ENCODE peak calls at places on chromosomes 6 and 20, in five cellular contexts. L is OCI-LY7, E is brain microvascular endothelial cell, S is DND-41, M is adrenal gland. W is an unnamed sample.
A peak's percentile ranks its signal among the peaks of the same experiment; 100 is the strongest.

GRCh38 chr20:3563548-3564177 is 92.8 kb downstream of the ATRN start:
- DNase-seq in E (peak; percentile 58), L (peak; percentile 65), S (peak; percentile 31), M (no peak), W (peak; percentile 26)

GRCh38 chr6:46781478-46782378 is 11.5 kb upstream of the MEP1A start:
- DNase-seq in E (peak; percentile 70), S (peak; percentile 29), L (peak; percentile 72), M (peak; percentile 26), W (peak; percentile 12)

GRCh38 chr6:7137335-7138106 is 29.8 kb downstream of the RREB1 start:
- DNase-seq in E (peak; percentile 68), L (peak; percentile 30), S (peak; percentile 78), M (peak; percentile 68), W (peak; percentile 64)

GRCh38 chr6:119147101-119148053 is 68.9 kb upstream of the FAM184A start:
- DNase-seq in L (peak; percentile 21), S (no peak), E (peak; percentile 98), M (peak; percentile 81), W (peak; percentile 98)

GRCh38 chr6:149897015-149897697 is 757 bp downstream of the RAET1E start:
- DNase-seq in S (no peak), E (peak; percentile 70), L (no peak), M (peak; percentile 97), W (peak; percentile 98)

GRCh38 chr20:58518387-58518786 is 3.2 kb upstream of the APCDD1L start:
- DNase-seq in M (no peak), E (no peak), L (no peak), S (no peak), W (no peak)

GRCh38 chr20:57372581-57373350 is 18.4 kb upstream of the RBM38 start:
- DNase-seq in E (no peak), M (no peak), S (no peak), L (no peak), W (no peak)

GRCh38 chr6:138289739-138290138 is 71.4 kb upstream of the PBOV1 start:
- DNase-seq in M (no peak), E (no peak), S (no peak), L (peak; percentile 11), W (no peak)

GRCh38 chr6:114084327-114084890 is 113.5 kb upstream of the HDAC2 start:
- DNase-seq in E (no peak), M (no peak), S (no peak), L (no peak), W (peak; percentile 14)

GRCh38 chr6:16057411-16057810 is 71.5 kb upstream of the MYLIP start:
- DNase-seq in E (no peak), L (no peak), S (no peak), M (no peak), W (no peak)

GRCh38 chr20:50510706-50511401 is 671 bp downstream of the PTPN1 start:
- DNase-seq in S (peak; percentile 28), M (no peak), E (no peak), L (no peak), W (no peak)

GRCh38 chr20:41335591-41335990 is 5.0 kb upstream of the LPIN3 start:
- DNase-seq in S (no peak), L (no peak), M (no peak), E (no peak), W (no peak)

GRCh38 chr6:4055420-4056041 is 23.4 kb downstream of the FAM217A start:
- DNase-seq in S (no peak), L (peak; percentile 7), M (peak; percentile 41), E (peak; percentile 91), W (peak; percentile 74)

GRCh38 chr6:134882426-134883038 is 67.4 kb downstream of the ALDH8A1 start:
- DNase-seq in L (peak; percentile 65), E (peak; percentile 81), S (peak; percentile 63), M (peak; percentile 60), W (peak; percentile 64)

GRCh38 chr20:57409672-57410397 is 18.6 kb downstream of the RBM38 start:
- DNase-seq in M (peak; percentile 50), S (no peak), L (no peak), E (no peak), W (no peak)

GRCh38 chr20:32534661-32535240 is 50.4 kb downstream of the NOL4L start:
- DNase-seq in M (no peak), E (no peak), S (peak; percentile 87), L (peak; percentile 57), W (no peak)

GRCh38 chr6:32148722-32149576 is 2.8 kb downstream of the PRRT1 start:
- DNase-seq in S (no peak), L (no peak), M (peak; percentile 57), E (peak; percentile 33), W (no peak)

GRCh38 chr6:62775427-62776022 is 435.7 kb upstream of the FKBP1C start:
- DNase-seq in E (no peak), M (no peak), S (no peak), L (peak; percentile 44), W (peak; percentile 3)

GRCh38 chr6:1164600-1164999 is 147.3 kb upstream of the FOXQ1 start:
- DNase-seq in M (no peak), L (no peak), S (no peak), E (no peak), W (peak; percentile 50)

GRCh38 chr20:5923493-5923892 is 26.8 kb downstream of the TRMT6 start:
- DNase-seq in E (no peak), S (no peak), M (no peak), L (no peak), W (no peak)

GRCh38 chr6:109434456-109434855 is 6.0 kb downstream of the PPIL6 start:
- DNase-seq in M (no peak), E (no peak), L (no peak), S (no peak), W (peak; percentile 75)

GRCh38 chr6:25484900-25485299 is 167.1 kb upstream of the SCGN start:
- DNase-seq in L (no peak), S (no peak), E (no peak), M (no peak), W (no peak)

GRCh38 chr6:168130683-168131371 is 51.8 kb upstream of the FRMD1 start:
- DNase-seq in E (no peak), S (no peak), M (no peak), L (no peak), W (no peak)

GRCh38 chr6:137813308-137813707 is 53.8 kb upstream of the TNFAIP3 start:
- DNase-seq in S (no peak), E (no peak), L (no peak), M (no peak), W (no peak)

GRCh38 chr20:63686492-63687321 is 9.7 kb upstream of the TNFRSF6B start:
- DNase-seq in L (no peak), E (peak; percentile 81), S (no peak), M (peak; percentile 81), W (peak; percentile 85)

GRCh38 chr20:49149281-49150045 is 38.7 kb downstream of the STAU1 start:
- DNase-seq in L (no peak), M (no peak), E (no peak), S (no peak), W (no peak)
- H3K4me3 ChIP-seq in L (no peak overlapping the region), M (no peak overlapping the region), E (no peak overlapping the region), S (no peak overlapping the region), W (no peak overlapping the region)

DNA sequence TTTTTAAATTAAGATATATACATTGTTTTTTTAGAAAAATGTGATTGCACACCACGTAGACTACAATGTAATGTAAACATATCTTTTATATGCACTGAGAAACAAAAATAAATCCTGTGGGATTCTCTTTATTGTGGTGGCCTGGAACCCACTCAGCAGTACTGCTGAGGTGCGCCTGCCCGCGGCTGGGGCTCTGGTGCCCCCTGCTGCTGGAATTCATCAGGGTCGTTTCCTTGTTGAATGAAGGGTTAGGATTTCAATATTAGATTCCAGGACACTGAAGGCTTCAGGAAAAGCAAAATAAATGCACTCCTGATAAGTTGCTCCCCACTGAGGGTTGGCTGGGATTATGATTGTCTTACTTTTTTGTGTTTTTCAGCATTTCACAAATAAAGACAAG is 175.8 kb upstream of the GGTLC1 start:
- DNase-seq in S (peak; percentile 54), E (peak; percentile 49), M (no peak), L (peak; percentile 7), W (no peak)
- TF ChIP-seq CTCF in S (peak; percentile 63), E (peak; percentile 76), M (peak; percentile 19), L (peak; percentile 80), W (peak; percentile 32)

DNA sequence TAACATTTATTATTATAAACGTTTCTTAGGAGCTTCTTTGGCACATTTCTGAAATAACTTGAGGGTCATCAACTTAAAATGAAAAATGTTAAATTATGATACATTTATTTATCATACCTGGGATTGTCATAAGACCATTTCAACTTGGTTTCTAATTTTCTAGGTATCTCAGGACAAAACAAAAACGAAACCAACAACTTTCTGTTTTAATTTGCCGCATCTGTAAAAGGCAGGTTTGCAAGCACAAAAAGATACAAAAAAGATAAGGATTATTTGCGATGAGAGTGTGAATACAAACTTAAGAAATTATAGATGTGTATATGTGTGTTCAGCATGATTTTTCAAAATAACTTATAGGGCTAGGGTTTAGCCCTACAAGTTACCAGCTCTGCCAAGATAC is 395.0 kb upstream of the RUNX2 start:
- DNase-seq in L (no peak), M (no peak), E (no peak), S (no peak), W (no peak)
- H3K4me3 ChIP-seq in L (no peak overlapping the region), M (no peak overlapping the region), E (no peak overlapping the region), S (peak overlapping the region; percentile 55), W (no peak overlapping the region)

GRCh38 chr6:13098006-13098405 is 230.3 kb downstream of the TBC1D7 start:
- DNase-seq in E (no peak), L (no peak), S (no peak), M (no peak), W (no peak)

GRCh38 chr6:13101409-13101808 is 226.9 kb downstream of the TBC1D7 start:
- DNase-seq in L (no peak), S (no peak), E (no peak), M (no peak), W (no peak)

GRCh38 chr6:13101985-13102384 is 226.4 kb downstream of the TBC1D7 start:
- DNase-seq in S (no peak), E (no peak), L (no peak), M (no peak), W (no peak)

GRCh38 chr6:13098808-13099570 is 229.3 kb downstream of the TBC1D7 start:
- DNase-seq in E (no peak), M (no peak), S (no peak), L (no peak), W (peak; percentile 26)

DNA sequence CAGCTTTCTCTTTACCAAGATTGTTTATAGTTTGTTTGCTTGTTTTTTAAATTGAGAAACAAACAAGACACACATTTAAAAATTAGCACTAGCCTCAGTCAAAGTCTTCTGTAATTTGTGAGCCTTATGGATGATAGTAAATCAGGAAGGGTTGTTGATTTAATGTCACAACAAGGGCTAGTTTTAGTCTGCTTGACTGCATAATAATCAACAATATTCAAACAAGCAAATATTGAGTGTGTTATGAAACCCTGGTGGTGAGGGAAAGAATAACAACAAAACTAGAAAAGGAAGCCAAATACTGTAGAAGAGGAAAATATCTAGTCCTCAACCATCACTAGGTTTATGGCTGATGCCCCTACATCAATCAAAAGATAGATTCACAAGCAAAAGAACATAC is 228.6 kb downstream of the TBC1D7 start:
- DNase-seq in L (no peak), S (no peak), E (no peak), M (no peak), W (no peak)
- TF ChIP-seq CTCF in L (peak; percentile 63), S (peak; percentile 24), E (no peak), M (no peak), W (peak; percentile 3)